ENCODE peak calls at places on chromosomes 11 and 22, in seven cellular contexts. E is RWPE2; R is CD8-positive, alpha-beta T cell; L is right atrium auricular region; C is Calu3; V is WTC11; O is A549. U is an unnamed sample.

GRCh38 chr11:69157822-69158231 is 2.1 kb downstream of the SMIM38 start:
- DNase-seq in E (no peak), R (no peak), L (no peak), C (no peak), V (no peak), O (no peak), U (no peak)

GRCh38 chr11:3169235-3169951 is 4.3 kb upstream of the OSBPL5 start:
- DNase-seq in E (peak), R (no peak), L (no peak), C (peak), V (peak), O (no peak), U (peak)

GRCh38 chr11:119538748-119539147 is 115.8 kb upstream of the THY1 start:
- DNase-seq in E (peak), R (no peak), L (no peak), C (no peak), V (no peak), O (no peak), U (no peak)

GRCh38 chr22:46957521-46957920 is 195.1 kb downstream of the TBC1D22A start:
- DNase-seq in E (no peak), R (no peak), L (no peak), C (no peak), V (no peak), O (no peak), U (no peak)

GRCh38 chr11:71286701-71287643 is 34.6 kb upstream of the SHANK2 start:
- DNase-seq in E (no peak), R (peak), L (no peak), C (peak), V (peak), O (no peak), U (peak)

GRCh38 chr11:2089536-2090165 is 49.5 kb downstream of the IGF2 start:
- DNase-seq in E (peak), R (peak), L (peak), C (peak), V (peak), O (peak), U (no peak)

GRCh38 chr11:6199174-6199810 is at the start of gene OR52W1:
- DNase-seq in E (no peak), R (no peak), L (no peak), C (no peak), V (no peak), O (no peak), U (no peak)

GRCh38 chr11:46643531-46643930 is 26.2 kb downstream of the ATG13 start:
- DNase-seq in E (no peak), R (no peak), L (no peak), C (no peak), V (no peak), O (no peak), U (no peak)

GRCh38 chr11:62573006-62573591 is 592 bp downstream of the EEF1G start:
- DNase-seq in E (no peak), R (no peak), L (no peak), C (no peak), V (no peak), O (no peak), U (no peak)

GRCh38 chr11:1393038-1393710 is 3.4 kb downstream of the BRSK2 start:
- DNase-seq in E (no peak), R (no peak), L (no peak), C (no peak), V (no peak), O (no peak), U (no peak)

GRCh38 chr22:29457730-29458129 is 19.3 kb downstream of the RFPL1 start:
- DNase-seq in E (no peak), R (no peak), L (no peak), C (peak), V (peak), O (peak), U (peak)

GRCh38 chr11:117073539-117073938 is 24.7 kb downstream of the SIK3 start:
- DNase-seq in E (no peak), R (no peak), L (no peak), C (no peak), V (no peak), O (no peak), U (no peak)

GRCh38 chr11:82980292-82980691 is 78.8 kb downstream of the DDIAS start:
- DNase-seq in E (no peak), R (no peak), L (no peak), C (no peak), V (no peak), O (peak), U (no peak)

GRCh38 chr11:35192347-35192746 is 53.4 kb downstream of the CD44 start:
- DNase-seq in E (no peak), R (no peak), L (no peak), C (no peak), V (no peak), O (no peak), U (no peak)

GRCh38 chr22:41343300-41343699 is 38.4 kb upstream of the TEF start:
- DNase-seq in E (peak), R (no peak), L (no peak), C (no peak), V (no peak), O (no peak), U (no peak)

GRCh38 chr11:70542406-70542805 is 144.1 kb downstream of the CTTN start:
- DNase-seq in E (no peak), R (no peak), L (no peak), C (no peak), V (no peak), O (no peak), U (peak)

GRCh38 chr11:10751581-10751940 is 515 bp downstream of the CTR9 start:
- DNase-seq in E (no peak), R (no peak), L (no peak), C (no peak), V (no peak), O (no peak), U (no peak)

GRCh38 chr11:82767123-82767522 is 33.5 kb upstream of the FAM181B start:
- DNase-seq in E (no peak), R (no peak), L (no peak), C (no peak), V (no peak), O (no peak), U (no peak)

GRCh38 chr11:85809881-85810280 is 1.1 kb downstream of the SYTL2 start:
- DNase-seq in E (no peak), R (peak), L (no peak), C (peak), V (peak), O (no peak), U (no peak)

GRCh38 chr22:46038516-46039430 is 61.8 kb upstream of the WNT7B start:
- DNase-seq in E (no peak), R (no peak), L (no peak), C (no peak), V (peak), O (no peak), U (peak)

GRCh38 chr11:35427158-35427557 is 7.8 kb upstream of the SLC1A2 start:
- DNase-seq in E (no peak), R (no peak), L (no peak), C (no peak), V (no peak), O (no peak), U (no peak)

GRCh38 chr11:61041755-61042518 is 60.4 kb upstream of the CD5 start:
- DNase-seq in E (no peak), R (peak), L (no peak), C (peak), V (peak), O (no peak), U (no peak)

GRCh38 chr11:117691206-117691490 is 105.9 kb downstream of the DSCAML1 start:
- DNase-seq in E (no peak), R (no peak), L (no peak), C (no peak), V (no peak), O (no peak), U (no peak)

GRCh38 chr11:35179466-35180135 is 40.6 kb downstream of the CD44 start:
- DNase-seq in E (no peak), R (no peak), L (no peak), C (no peak), V (no peak), O (no peak), U (no peak)

GRCh38 chr11:118938491-118939411 is 13.0 kb upstream of the BCL9L start:
- DNase-seq in E (peak), R (no peak), L (no peak), C (peak), V (no peak), O (no peak), U (no peak)

GRCh38 chr11:2990617-2991476 is 1.3 kb downstream of the NAP1L4 start:
- DNase-seq in E (no peak), R (peak), L (no peak), C (peak), V (no peak), O (peak), U (no peak)

GRCh38 chr11:48001438-48002021 is 21.2 kb downstream of the PTPRJ start:
- DNase-seq in E (no peak), R (peak), L (no peak), C (no peak), V (no peak), O (peak), U (peak)

GRCh38 chr11:125933030-125933813 is 12.6 kb upstream of the VSIG10L2 start:
- DNase-seq in E (no peak), R (no peak), L (peak), C (no peak), V (no peak), O (no peak), U (no peak)

GRCh38 chr11:118615282-118615979 is 8.0 kb downstream of the PHLDB1 start:
- DNase-seq in E (no peak), R (no peak), L (no peak), C (no peak), V (peak), O (no peak), U (peak)

GRCh38 chr11:81220166-81220895 is 1513.3 kb downstream of the FAM181B start:
- DNase-seq in E (no peak), R (no peak), L (no peak), C (no peak), V (no peak), O (no peak), U (no peak)

GRCh38 chr22:24289138-24289537 is 18.5 kb downstream of the SPECC1L start:
- DNase-seq in E (no peak), R (no peak), L (no peak), C (no peak), V (no peak), O (no peak), U (no peak)

GRCh38 chr22:26842103-26842502 is 184.7 kb downstream of the MIAT start:
- DNase-seq in E (no peak), R (no peak), L (no peak), C (no peak), V (no peak), O (no peak), U (no peak)

GRCh38 chr22:35430897-35431322 is 31.0 kb downstream of the MCM5 start:
- DNase-seq in E (no peak), R (peak), L (peak), C (peak), V (peak), O (peak), U (no peak)

GRCh38 chr11:76598426-76598839 is 72.1 kb downstream of the LRRC32 start:
- DNase-seq in E (no peak), R (peak), L (peak), C (no peak), V (peak), O (peak), U (no peak)
- TF ChIP-seq CTCF in E (peak), R (no peak), L (no peak), C (no peak), V (peak), O (peak), U (peak)

GRCh38 chr11:65858354-65859133 is 564 bp upstream of the CFL1 start:
- DNase-seq in E (no peak), R (no peak), L (no peak), C (no peak), V (no peak), O (no peak), U (no peak)

GRCh38 chr11:65859134-65859811 is 960 bp upstream of the MUS81 start:
- DNase-seq in E (peak), R (peak), L (peak), C (peak), V (peak), O (peak), U (peak)

GRCh38 chr11:65856689-65857499 is 1.1 kb downstream of the CFL1 start:
- DNase-seq in E (peak), R (peak), L (peak), C (peak), V (peak), O (no peak), U (peak)

GRCh38 chr11:65855927-65856363 is 2.0 kb downstream of the CFL1 start:
- DNase-seq in E (no peak), R (no peak), L (no peak), C (no peak), V (no peak), O (no peak), U (peak)

DNA sequence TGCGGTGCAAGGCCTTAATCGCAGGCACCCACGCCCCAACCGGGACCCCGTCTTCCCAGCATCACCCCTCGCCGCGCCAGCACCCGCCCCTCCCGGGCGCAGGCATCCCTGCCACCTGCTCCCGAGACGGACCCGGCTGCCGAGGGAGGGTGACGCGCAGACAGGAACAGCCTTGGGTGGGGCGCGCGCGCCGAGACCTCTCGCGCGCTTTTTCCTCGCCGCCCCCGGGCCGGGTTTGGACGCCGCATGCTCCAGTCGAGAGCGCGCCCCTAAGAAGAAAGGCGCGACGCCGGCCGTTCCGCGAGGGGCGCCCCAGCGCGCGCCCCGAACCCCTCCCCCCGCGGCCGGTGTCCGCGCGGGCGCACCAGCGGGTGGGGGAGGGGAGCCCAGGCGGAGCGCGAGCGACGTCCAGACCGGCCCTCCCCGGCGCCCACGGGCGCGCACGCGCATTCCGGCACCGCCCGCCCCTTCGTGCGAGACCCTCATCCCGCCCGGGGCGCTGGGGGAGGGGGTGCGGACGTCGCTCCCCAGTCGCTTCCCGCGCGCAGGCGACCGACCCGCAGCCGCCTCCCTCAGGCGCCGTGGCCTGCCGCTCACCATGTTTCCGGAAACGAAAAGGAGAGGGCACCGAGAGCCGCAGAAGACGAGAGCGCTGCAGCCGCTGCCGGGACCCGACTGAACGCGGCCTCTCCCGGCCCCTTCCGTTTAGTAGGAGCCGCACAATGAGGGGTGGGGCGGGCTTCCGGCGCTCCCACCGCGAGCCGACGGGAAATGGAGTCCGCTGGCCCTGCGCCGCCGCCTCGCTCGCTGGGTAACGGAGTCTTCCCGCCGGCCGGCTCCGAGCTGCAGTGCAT is at the start of gene CFL1:
- DNase-seq in E (peak), R (peak), L (peak), C (peak), V (peak), O (peak), U (peak)
- TF ChIP-seq CTCF in E (no peak), R (no peak), L (no peak), C (no peak), V (no peak), O (no peak), U (peak)

DNA sequence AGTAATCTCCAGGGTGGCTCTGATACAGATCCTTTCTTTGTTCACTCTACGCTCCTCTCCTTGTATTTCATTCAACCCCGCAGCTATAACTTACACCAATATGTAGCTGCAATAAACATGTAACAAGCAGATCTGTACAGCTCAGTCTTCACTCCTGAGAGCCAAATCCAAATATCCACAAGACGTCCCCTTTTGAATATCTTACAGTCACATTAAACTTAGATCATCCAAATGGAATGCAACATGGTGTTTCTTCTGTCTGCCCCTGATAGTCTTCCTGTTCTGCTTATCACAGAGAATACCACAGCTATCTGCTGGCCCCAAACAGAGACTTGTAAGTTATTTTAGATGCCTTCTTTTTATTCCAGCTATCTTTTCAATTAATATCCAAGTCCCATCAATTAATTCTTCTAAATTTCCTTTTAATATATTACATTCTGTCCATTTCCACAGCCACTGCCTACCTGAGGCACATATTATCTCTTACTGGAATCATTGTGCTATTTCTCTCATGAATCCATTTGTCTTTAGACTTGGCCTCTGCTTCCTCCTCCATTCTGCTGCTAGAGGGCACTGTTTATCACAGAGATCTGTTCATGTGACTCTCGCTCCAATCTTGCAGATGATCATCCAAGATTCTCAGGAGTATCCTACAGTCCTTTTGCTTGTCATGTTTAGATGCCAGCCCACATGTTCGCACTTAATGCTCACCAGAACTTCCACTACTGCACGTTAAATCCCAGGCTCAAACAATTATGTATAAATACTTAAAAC is 908.6 kb downstream of the NTM start:
- DNase-seq in E (no peak), R (no peak), L (no peak), C (no peak), V (no peak), O (no peak), U (no peak)
- TF ChIP-seq CTCF in E (peak), R (no peak), L (no peak), C (no peak), V (peak), O (no peak), U (peak)

GRCh38 chr11:9095421-9095820 is 4.0 kb upstream of the SCUBE2 start:
- DNase-seq in E (no peak), R (no peak), L (no peak), C (no peak), V (peak), O (no peak), U (no peak)
- TF ChIP-seq CTCF in E (no peak), R (no peak), L (no peak), C (no peak), V (no peak), O (peak), U (no peak)

DNA sequence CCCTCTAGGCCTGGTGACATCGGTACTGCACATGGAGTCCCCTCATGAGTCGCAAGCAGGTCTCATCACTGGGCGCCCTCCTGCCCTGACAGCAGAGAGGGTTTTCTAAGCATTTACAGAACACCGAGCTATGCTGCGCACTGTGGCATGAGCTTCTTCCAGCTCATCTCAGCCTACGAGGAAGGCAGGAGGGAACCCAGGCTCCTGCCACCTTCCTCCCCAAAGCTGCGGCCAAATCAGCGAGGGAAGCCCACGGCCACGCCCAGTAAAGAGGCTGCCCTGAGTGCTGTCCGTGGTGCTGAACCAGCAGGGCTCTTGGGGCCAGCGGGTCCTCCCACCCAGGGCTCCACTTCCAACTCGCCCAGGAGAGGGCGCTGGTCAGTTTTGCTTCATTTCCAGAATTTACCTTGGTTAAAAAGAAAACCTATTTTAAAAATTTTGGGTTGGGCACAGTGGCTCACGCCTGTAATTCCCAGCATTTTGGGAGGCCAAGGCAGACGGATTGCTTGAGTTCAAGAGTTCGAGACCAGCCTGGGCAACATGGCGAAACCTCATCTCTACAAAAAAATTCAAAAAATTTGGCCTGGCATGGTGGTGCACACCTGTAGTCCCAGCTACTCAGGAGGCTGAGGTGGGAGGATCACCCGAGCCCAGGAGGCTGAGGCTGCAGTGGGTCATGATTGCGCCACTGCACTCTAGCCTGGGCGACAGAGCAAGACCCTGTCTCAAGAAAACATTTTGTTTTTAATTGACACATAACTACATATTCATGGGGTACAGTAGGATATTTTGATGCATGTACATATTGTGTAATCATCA is 34.2 kb downstream of the PHF21B start:
- DNase-seq in E (no peak), R (no peak), L (no peak), C (peak), V (peak), O (peak), U (no peak)
- TF ChIP-seq CTCF in E (peak), R (no peak), L (peak), C (peak), V (peak), O (peak), U (peak)

DNA sequence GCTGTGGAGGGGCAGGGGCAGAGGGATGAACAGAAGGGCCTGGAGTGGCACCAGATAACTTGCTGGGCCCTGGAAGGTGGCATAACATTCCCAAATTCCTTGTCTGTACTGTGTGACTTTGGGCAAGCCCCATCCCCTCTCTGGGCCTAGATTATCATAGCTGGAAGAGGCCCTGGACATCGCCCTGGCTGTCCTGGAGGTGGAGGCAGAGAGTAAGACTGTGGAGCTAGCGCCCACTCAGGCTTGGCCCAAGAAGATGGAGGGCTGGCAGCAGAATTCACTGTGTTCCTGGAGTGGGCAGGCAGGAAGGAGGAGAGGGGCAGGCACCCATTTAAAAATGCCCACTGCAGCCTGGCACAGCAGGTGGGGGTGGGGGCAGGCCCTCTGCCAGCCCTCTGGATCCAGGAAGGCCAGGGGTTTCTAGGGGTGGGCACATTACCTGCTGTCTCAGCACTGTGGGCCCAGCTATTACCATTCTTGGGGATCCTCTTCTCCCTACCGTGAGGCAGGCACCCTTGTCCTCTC is 22.6 kb downstream of the ARHGEF17 start:
- DNase-seq in E (no peak), R (no peak), L (no peak), C (no peak), V (peak), O (peak), U (no peak)
- TF ChIP-seq CTCF in E (peak), R (no peak), L (peak), C (no peak), V (no peak), O (no peak), U (peak)